ENCODE peak calls at places on chromosomes 4 and X, in six cellular contexts. D is neuronal stem cell, L is H1, Y is trophoblast cell, K is IMR-90, A is H9. B is an unnamed sample.

GRCh38 chr4:87543835-87544461 is 14.8 kb upstream of the SPARCL1 start:
- DNase-seq in D (no peak), L (no peak), Y (no peak), K (peak), A (no peak), B (peak)

GRCh38 chrX:45368705-45369104 is 168.0 kb upstream of the DIPK2B start:
- DNase-seq in D (no peak), L (no peak), Y (no peak), K (no peak), A (no peak), B (no peak)

GRCh38 chrX:10620121-10620699 is at the start of gene MID1:
- DNase-seq in D (peak), L (peak), Y (peak), K (peak), A (peak), B (peak)

GRCh38 chrX:84501798-84502628 is at the start of gene HDX:
- DNase-seq in D (peak), L (peak), Y (peak), K (peak), A (peak), B (peak)

GRCh38 chrX:1178580-1179057 is 33.8 kb downstream of the CRLF2 start:
- DNase-seq in D (no peak), L (peak), Y (peak), K (no peak), A (no peak), B (peak)

GRCh38 chr4:62644372-62644771 is 1444.2 kb downstream of the ADGRL3 start:
- DNase-seq in D (peak), L (no peak), Y (no peak), K (no peak), A (peak), B (peak)

GRCh38 chr4:159048166-159048886 is 54.6 kb upstream of the RAPGEF2 start:
- DNase-seq in D (peak), L (no peak), Y (peak), K (peak), A (peak), B (peak)

GRCh38 chr4:107402291-107402690 is 317.7 kb downstream of the PAPSS1 start:
- DNase-seq in D (no peak), L (no peak), Y (no peak), K (no peak), A (no peak), B (no peak)

GRCh38 chrX:150348365-150348764 is 14.8 kb upstream of the MAMLD1 start:
- DNase-seq in D (no peak), L (peak), Y (peak), K (no peak), A (peak), B (no peak)

GRCh38 chr4:114052227-114052626 is 72.8 kb upstream of the ARSJ start:
- DNase-seq in D (no peak), L (no peak), Y (no peak), K (no peak), A (no peak), B (no peak)

GRCh38 chrX:78708830-78709229 is 38.7 kb upstream of the LPAR4 start:
- DNase-seq in D (no peak), L (no peak), Y (no peak), K (no peak), A (no peak), B (no peak)

GRCh38 chr4:127995776-127996175 is 30.6 kb downstream of the ABHD18 start:
- DNase-seq in D (no peak), L (no peak), Y (peak), K (peak), A (no peak), B (peak)

GRCh38 chr4:79413032-79413431 is 5.0 kb upstream of the GK2 start:
- DNase-seq in D (no peak), L (no peak), Y (no peak), K (no peak), A (no peak), B (no peak)
- H4K91ac ChIP-seq in D (no peak), L (no peak), Y (no peak), K (no peak), A (no peak), B (no peak)

GRCh38 chr4:184028571-184028996 is 123.5 kb downstream of the STOX2 start:
- DNase-seq in D (no peak), L (no peak), Y (no peak), K (no peak), A (no peak), B (no peak)

GRCh38 chr4:184021389-184021788 is 116.3 kb downstream of the STOX2 start:
- DNase-seq in D (no peak), L (no peak), Y (no peak), K (no peak), A (no peak), B (no peak)

GRCh38 chr4:184019667-184020665 is 114.9 kb downstream of the STOX2 start:
- DNase-seq in D (no peak), L (no peak), Y (no peak), K (no peak), A (no peak), B (no peak)

GRCh38 chr4:184019084-184019483 is 114.0 kb downstream of the STOX2 start:
- DNase-seq in D (no peak), L (no peak), Y (no peak), K (peak), A (no peak), B (peak)

GRCh38 chr4:184024637-184025036 is 119.5 kb downstream of the STOX2 start:
- DNase-seq in D (no peak), L (no peak), Y (no peak), K (no peak), A (no peak), B (no peak)
- H4K91ac ChIP-seq in D (no peak), L (no peak), Y (no peak), K (no peak), A (no peak), B (no peak)

GRCh38 chr4:164207460-164207859 is 546.5 kb upstream of the SMIM31 start:
- DNase-seq in D (no peak), L (no peak), Y (no peak), K (no peak), A (no peak), B (no peak)
- H4K91ac ChIP-seq in D (no peak), L (peak), Y (no peak), K (no peak), A (no peak), B (no peak)

GRCh38 chr4:2093265-2093664 is 34.1 kb downstream of the NAT8L start:
- DNase-seq in D (no peak), L (no peak), Y (no peak), K (no peak), A (no peak), B (no peak)

GRCh38 chr4:2092653-2093000 is 33.5 kb downstream of the NAT8L start:
- DNase-seq in D (no peak), L (no peak), Y (peak), K (no peak), A (no peak), B (no peak)

GRCh38 chr4:2096073-2096609 is 37.0 kb downstream of the NAT8L start:
- DNase-seq in D (no peak), L (no peak), Y (peak), K (no peak), A (no peak), B (no peak)

GRCh38 chr4:2094545-2094944 is 35.4 kb downstream of the NAT8L start:
- DNase-seq in D (no peak), L (no peak), Y (no peak), K (no peak), A (no peak), B (no peak)

DNA sequence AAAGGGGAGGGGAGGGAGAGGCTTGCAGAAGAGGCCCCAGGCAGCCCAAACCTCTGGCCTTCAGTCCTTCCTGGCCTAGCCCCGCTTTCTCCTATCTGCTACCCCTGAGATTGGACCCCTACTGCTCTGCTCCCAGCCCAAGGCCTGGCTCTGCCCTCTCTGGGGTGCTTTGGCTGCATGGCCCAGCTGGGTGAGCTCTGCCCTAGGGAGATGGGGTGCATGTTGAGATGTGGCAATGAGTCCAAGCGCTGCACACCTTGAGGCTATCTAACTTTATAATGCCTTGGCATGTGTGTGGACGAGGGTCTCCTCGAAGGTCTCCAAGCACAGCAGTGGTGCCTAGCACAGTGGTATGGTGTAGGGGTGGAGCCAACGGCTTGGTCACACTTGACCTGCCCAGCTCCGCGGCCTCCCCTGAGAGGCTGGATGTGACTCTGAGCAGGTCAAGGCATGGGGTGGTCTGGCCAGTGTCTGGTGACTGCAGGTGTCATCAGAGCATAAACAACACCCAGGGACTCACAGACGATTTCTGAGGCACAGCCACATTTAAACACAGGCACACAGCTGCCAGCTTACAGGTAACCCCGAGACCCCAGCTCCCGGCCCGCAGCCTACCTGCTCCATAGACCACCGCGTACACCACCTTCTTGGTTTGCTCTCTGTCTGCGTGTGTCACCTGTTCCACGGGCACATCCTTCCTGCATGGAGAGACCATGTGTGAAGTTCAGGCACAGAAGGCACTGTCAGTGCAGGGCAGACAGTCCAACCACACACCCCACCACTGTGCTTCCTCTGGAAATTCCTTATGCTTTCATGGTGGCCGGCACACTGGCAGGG is 36.3 kb downstream of the NAT8L start:
- DNase-seq in D (no peak), L (no peak), Y (no peak), K (no peak), A (no peak), B (no peak)
- H4K91ac ChIP-seq in D (peak), L (no peak), Y (no peak), K (no peak), A (no peak), B (no peak)

DNA sequence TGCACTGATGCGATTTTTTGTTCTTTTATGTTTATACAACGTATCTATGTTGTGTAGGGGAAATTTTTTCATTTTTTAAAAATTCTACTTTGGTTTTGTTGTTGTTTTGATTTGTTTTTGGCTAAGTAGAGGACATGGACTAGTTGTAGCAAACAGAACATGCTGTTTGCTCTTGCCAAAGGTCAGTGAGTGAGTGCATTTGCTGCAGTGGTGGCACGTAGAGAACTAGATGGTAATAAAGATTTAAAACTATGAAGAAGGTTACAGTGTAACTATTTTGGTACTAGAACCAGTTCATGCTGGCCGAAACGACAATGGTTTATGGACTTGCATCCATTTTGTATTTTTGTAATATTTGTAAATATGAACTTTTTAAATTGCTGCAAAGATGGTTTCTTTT is 1.9 kb upstream of the SCML1 start:
- DNase-seq in D (no peak), L (no peak), Y (no peak), K (no peak), A (no peak), B (no peak)
- H4K91ac ChIP-seq in D (no peak), L (no peak), Y (no peak), K (no peak), A (no peak), B (no peak)

DNA sequence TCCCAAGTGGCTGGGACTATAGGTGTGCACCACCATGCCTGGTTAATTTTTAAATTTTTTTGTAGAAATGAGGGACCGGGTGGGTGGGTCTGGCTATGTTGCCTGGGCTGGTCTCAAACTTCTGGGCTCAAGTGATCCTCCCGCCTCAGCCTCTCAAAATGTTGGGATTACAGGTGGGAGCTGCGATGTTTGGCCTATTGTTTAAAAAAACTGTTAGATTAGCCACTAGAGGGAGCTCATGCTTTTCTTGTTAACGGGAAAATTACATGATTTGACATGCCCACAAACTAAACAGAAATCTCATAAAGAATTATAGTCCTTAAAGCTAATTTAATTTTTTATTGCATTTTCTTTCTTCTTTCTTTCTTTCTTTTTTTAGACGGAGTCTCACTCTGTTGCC is 5.0 kb upstream of the SDAD1 start:
- DNase-seq in D (peak), L (no peak), Y (no peak), K (peak), A (no peak), B (peak)
- H4K91ac ChIP-seq in D (no peak), L (no peak), Y (no peak), K (no peak), A (no peak), B (no peak)

GRCh38 chr4:48907706-48908477 is 1.3 kb upstream of the OCIAD2 start:
- DNase-seq in D (no peak), L (no peak), Y (peak), K (no peak), A (no peak), B (no peak)
- H4K91ac ChIP-seq in D (no peak), L (no peak), Y (no peak), K (no peak), A (no peak), B (no peak)

DNA sequence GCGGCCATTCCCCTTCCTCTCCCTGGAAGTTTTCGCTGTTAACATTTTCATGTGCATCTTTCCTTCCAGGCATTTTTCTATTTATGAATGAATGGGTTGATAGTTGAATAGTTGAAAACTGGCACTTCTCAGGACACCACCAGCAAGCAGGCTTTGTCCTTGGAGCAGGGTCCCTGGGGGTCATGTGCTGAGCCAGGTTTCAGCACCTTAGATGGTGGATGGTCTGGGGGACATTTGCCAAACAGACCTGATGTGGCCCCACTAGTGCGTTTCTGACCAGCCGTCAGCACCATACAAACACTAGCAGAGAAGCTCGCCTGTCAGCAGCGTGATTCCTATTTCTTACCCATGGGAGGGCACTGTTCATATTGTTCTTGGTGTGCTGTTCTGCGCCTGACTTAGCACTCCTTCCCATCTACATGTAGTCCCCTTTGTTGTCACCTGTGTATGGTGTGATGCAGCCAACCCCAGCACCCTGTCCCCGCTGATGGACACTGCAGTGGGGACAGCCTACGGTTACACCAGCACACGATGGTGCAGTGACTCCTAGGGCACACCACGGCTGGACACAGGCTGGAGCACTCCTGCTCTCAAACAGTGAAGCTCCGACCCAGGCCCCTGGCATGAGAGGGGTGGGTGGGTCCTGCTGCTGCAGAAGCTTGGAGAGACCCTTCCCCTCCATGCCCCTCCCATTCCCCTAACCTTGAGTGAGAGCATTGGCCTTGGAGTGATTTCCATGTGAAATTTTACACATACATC is 27.2 kb upstream of the WFS1 start:
- DNase-seq in D (no peak), L (no peak), Y (no peak), K (no peak), A (no peak), B (no peak)
- H4K91ac ChIP-seq in D (no peak), L (no peak), Y (no peak), K (no peak), A (no peak), B (no peak)

GRCh38 chr4:177961709-177962380 is 519.6 kb upstream of the AGA start:
- DNase-seq in D (no peak), L (no peak), Y (no peak), K (no peak), A (no peak), B (no peak)
- H4K91ac ChIP-seq in D (no peak), L (no peak), Y (no peak), K (no peak), A (no peak), B (no peak)

GRCh38 chrX:22542641-22543040 is 269.9 kb downstream of the CBLL2 start:
- DNase-seq in D (no peak), L (no peak), Y (no peak), K (peak), A (no peak), B (no peak)

GRCh38 chrX:22534643-22535042 is 261.9 kb downstream of the CBLL2 start:
- DNase-seq in D (no peak), L (no peak), Y (no peak), K (peak), A (no peak), B (peak)

GRCh38 chrX:22541926-22542325 is 269.2 kb downstream of the CBLL2 start:
- DNase-seq in D (no peak), L (no peak), Y (no peak), K (no peak), A (no peak), B (no peak)

GRCh38 chrX:22533898-22534297 is 261.2 kb downstream of the CBLL2 start:
- DNase-seq in D (no peak), L (no peak), Y (no peak), K (no peak), A (no peak), B (no peak)

DNA sequence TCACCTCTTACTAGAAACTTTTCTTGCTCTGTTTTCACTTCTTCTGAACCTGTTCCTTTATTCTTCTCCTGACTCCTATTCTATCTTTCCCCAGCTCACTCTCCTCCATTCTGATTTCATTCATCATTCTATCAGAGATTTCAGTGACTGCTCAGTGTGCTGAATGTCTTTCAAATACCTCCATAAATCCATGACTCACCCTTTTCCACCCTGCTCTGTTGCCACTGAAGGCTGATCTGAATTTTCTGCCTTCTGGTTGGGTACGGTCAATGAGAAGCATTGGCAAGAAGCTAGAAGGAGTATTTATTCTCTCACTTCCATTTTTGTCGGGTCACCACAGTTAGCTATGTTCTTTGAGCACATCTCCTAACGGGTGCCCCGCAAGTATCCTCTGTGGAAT is 265.9 kb downstream of the CBLL2 start:
- DNase-seq in D (no peak), L (no peak), Y (no peak), K (no peak), A (no peak), B (no peak)
- H4K91ac ChIP-seq in D (no peak), L (no peak), Y (no peak), K (no peak), A (no peak), B (no peak)

B was measured in mesenchymal stem cell.